ENCODE peak calls at places on chromosome 20, in four cellular contexts. G, R, E and C are unnamed samples.

GRCh38 chr20:38094373-38094775 is 60.8 kb downstream of the RPRD1B start:
- DNase-seq in R (peak), G (peak), E (peak), C (no peak)

GRCh38 chr20:59937150-59937549 is 3.0 kb downstream of the PPP1R3D start:
- DNase-seq in R (no peak), G (no peak), E (no peak), C (no peak)

GRCh38 chr20:37534401-37535157 is 6.9 kb upstream of the BLCAP start:
- DNase-seq in E (peak), R (no peak), G (no peak), C (no peak)

GRCh38 chr20:50297498-50298348 is 107.1 kb downstream of the CEBPB start:
- DNase-seq in G (no peak), R (no peak), E (no peak), C (no peak)

GRCh38 chr20:32893878-32894483 is 35.3 kb downstream of the EFCAB8 start:
- DNase-seq in E (no peak), G (no peak), R (peak), C (no peak)

GRCh38 chr20:62571667-62572344 is 70.5 kb upstream of the SLCO4A1 start:
- DNase-seq in E (no peak), G (no peak), R (no peak), C (no peak)

GRCh38 chr20:63238491-63239126 is 2.9 kb downstream of the BIRC7 start:
- DNase-seq in E (no peak), R (no peak), G (no peak), C (no peak)

GRCh38 chr20:57225197-57225733 is 41.2 kb downstream of the BMP7 start:
- DNase-seq in E (no peak), G (no peak), R (no peak), C (no peak)

GRCh38 chr20:56504373-56505005 is 20.1 kb upstream of the FAM209A start:
- DNase-seq in R (no peak), E (no peak), G (no peak), C (no peak)

GRCh38 chr20:38201356-38201755 is 36.3 kb upstream of the TGM2 start:
- DNase-seq in E (peak), R (no peak), G (no peak), C (no peak)

DNA sequence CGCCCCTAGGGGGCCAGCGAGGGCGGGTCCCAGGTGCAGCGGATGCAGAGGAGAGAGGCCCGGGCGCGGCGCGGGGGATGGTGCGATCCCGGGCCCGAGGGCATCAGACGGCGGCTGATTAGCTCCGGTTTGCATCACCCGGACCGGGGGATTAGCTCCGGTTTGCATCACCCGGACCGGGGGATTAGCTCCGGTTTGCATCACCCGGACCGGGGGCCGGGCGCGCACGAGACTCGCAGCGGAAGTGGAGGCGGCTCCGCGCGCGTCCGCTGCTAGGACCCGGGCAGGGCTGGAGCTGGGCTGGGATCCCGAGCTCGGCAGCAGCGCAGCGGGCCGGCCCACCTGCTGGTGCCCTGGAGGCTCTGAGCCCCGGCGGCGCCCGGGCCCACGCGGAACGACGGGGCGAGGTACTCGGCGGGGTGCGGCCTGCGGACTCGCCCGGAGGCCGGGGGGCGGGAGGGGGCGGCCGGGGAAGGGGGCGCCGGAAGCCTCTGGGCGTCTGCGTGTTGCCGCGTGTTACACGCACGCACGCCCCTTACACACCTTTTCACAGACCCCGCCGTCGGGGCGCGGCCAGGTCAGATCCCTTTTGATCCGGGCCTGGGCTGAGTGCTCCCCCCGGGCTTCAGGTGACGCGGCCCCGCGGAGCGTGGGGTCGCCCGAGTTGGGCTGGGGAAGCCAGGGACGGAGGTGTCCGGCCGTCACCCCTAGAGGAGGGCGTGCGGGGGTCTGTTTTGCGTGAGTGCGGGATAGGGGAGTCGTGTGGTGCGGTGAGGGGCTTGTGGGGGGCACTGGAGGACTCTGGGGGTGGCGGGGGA is 412 bp downstream of the TRIB3 start:
- DNase-seq in G (peak), R (peak), E (no peak), C (peak)
- TF ChIP-seq CTCF in G (no peak), R (no peak), E (no peak), C (no peak)

DNA sequence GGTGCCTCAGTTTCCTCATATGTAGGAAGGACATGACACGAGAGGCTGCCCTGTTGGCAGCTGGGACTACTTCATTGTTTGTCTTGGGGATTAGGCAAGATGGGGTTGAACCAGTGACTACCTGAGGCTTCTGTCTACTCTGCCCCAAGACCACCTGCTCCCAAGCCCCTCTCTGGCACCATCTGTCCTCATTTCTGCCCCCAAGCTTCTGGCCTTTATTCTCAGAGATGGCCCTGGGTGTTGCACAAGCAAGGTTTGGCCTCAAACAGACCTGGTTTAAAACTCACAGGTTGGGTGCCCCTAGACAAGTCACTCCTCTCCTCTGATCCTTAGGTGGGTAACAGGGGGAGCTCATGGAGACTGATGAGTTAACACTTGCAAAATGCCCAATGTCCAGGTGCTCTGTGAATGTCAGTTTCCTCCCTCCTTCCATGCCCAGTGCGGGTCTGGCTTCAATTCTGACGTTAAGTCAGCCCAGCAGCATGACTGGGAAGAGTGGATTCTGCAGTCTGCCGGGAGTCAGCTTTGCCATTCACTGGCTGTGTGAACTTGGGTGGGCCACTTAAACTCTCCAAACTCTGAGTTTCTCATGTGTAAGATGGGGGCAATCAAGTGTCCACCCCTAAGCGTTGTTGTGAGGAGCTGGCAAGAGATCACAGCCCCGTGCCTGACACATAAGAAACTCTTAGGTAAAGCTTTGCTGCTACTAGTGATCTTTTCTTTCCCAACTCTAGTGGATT is 84.5 kb upstream of the TOX2 start:
- DNase-seq in E (peak), G (no peak), R (no peak), C (no peak)
- TF ChIP-seq CTCF in E (no peak), G (no peak), R (no peak), C (no peak)

GRCh38 chr20:953742-954141 is 37.6 kb upstream of the ANGPT4 start:
- DNase-seq in R (no peak), G (no peak), E (no peak), C (no peak)
- TF ChIP-seq CTCF in R (peak), G (no peak), E (no peak), C (peak)

GRCh38 chr20:55415567-55416142 is 589.7 kb downstream of the CBLN4 start:
- DNase-seq in R (no peak), G (no peak), E (no peak), C (no peak)
- TF ChIP-seq CTCF in R (peak), G (peak), E (no peak), C (peak)

DNA sequence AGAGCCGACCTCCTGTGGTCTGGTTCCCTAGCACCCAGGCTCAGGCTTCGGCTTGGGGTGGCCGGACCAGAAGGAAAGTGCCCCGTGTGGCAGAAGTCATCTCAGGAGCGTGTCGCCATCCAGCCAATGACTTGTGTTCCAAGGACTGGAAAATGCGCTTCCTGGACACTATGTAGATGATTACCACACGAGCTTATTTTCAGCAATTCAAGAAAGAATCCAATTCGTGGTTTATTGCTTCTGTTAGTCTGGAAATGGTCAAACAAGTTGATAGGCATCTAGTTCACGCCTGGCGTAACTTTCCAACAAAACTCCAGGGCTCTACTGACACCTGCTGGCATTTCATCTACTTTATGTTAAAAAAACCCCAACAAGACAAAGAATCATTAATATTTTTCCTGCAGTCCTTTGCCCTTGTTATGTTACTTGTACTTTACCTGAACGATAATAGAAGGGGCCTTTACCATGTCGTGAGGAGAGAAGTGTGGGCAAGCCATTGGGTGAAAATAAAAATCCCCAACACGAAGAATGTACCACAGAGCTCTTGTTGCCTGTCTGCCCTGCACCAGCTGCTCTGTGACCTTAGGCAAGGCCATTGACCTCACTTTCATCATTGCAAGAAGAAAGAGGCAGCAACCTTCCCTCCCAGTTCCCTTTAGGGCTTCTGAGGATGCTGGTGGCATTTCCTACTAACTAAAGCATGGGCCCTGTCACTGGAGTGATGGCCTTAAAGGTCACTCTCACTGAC is 154.7 kb upstream of the LAMP5 start:
- DNase-seq in G (no peak), E (no peak), R (no peak), C (no peak)
- TF ChIP-seq CTCF in G (peak), E (peak), R (peak), C (peak)

GRCh38 chr20:10946124-10946880 is 272.5 kb upstream of the JAG1 start:
- DNase-seq in G (no peak), E (no peak), R (no peak), C (no peak)

GRCh38 chr20:10949930-10950783 is 276.4 kb upstream of the JAG1 start:
- DNase-seq in G (no peak), E (no peak), R (no peak), C (no peak)

GRCh38 chr20:10953437-10953836 is 279.6 kb upstream of the JAG1 start:
- DNase-seq in R (no peak), E (no peak), G (no peak), C (no peak)

DNA sequence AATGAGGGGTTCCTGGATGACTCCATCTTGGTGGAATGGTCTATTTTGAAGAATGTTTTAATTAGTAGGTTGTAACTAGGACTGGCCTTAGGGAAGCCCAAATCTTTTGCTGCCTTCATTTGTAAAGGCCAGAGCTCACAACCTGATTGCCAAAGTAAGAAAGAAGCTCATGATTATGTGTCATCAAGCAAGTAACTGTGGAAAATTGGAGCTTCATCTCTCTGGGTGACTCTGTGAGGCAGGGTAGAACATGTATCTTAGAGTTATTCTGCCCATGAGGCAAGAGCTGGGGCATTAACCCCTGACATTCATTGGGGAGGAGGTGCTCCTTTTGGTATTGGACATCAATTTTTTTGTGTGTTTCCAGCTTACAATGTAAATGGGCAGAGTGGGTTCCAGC is 273.9 kb upstream of the JAG1 start:
- DNase-seq in G (no peak), R (no peak), E (no peak), C (no peak)
- TF ChIP-seq CTCF in G (no peak), R (no peak), E (no peak), C (no peak)

DNA sequence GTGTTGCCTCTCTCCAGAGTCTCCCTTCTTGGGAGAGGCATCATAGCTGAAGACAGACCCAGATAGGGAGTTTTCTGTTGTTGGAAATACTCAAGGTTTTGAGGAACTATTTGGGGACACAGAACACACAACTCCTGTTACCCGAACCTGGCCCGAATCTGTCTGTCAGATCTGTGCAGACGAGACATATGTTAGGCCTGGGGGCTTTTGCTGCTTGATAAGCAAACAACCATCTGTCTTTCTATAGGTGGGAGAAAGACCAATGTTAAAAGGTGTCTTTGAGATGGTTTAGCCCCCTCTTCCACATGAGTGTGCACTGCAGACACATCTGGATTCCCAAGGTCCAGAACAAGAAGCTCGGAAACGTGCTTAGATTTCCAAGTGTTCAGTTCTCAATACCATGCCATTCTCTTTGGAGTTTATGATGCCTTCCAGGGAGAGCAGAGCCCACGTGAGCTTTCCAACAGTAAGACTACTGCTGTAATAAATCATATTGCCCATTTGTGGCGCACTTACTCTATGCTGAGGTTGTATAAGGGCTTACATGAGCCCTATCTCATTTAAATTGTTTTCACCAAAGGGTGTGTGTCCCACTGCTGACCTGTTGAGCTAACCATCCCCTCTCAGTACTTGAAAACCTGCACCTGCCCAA is 3.8 kb upstream of the STX16 start:
- DNase-seq in G (no peak), R (no peak), E (peak), C (peak)
- TF ChIP-seq CTCF in G (no peak), R (no peak), E (no peak), C (no peak)

GRCh38 chr20:61044499-61044898 is 207.6 kb upstream of the CDH4 start:
- DNase-seq in E (no peak), G (no peak), R (no peak), C (no peak)
- TF ChIP-seq CTCF in E (no peak), G (no peak), R (no peak), C (no peak)

GRCh38 chr20:48578397-48579098 is 249.3 kb downstream of the PREX1 start:
- DNase-seq in R (no peak), G (no peak), E (no peak), C (no peak)
- TF ChIP-seq CTCF in R (no peak), G (no peak), E (no peak), C (no peak)